ENCODE peak calls at places on chromosomes 11 and 22, in six cellular contexts. R is CD8-positive, alpha-beta T cell; Y is breast epithelium; H is BE2C; L is K562; A is Panc1. B is an unnamed sample.

GRCh38 chr11:121293276-121293569 is 652 bp downstream of the SC5D start:
- DNase-seq in R (no peak), Y (no peak), H (no peak), L (no peak), A (no peak), B (no peak)

GRCh38 chr11:65639623-65640482 is 2.0 kb downstream of the SIPA1 start:
- DNase-seq in R (peak), Y (no peak), H (no peak), L (no peak), A (no peak), B (no peak)

GRCh38 chr11:66595245-66595904 is 2.4 kb downstream of the CCS start:
- DNase-seq in R (no peak), Y (no peak), H (peak), L (peak), A (no peak), B (peak)

GRCh38 chr11:47881145-47881544 is 33.0 kb upstream of the NUP160 start:
- DNase-seq in R (no peak), Y (no peak), H (no peak), L (no peak), A (no peak), B (no peak)

GRCh38 chr11:4665424-4665823 is 21.6 kb downstream of the OR51E1 start:
- DNase-seq in R (no peak), Y (no peak), H (no peak), L (no peak), A (no peak), B (no peak)

GRCh38 chr11:110297082-110297725 is 790 bp upstream of the RDX start:
- DNase-seq in R (no peak), Y (no peak), H (no peak), L (no peak), A (no peak), B (no peak)

GRCh38 chr11:46529086-46529905 is 64.5 kb downstream of the AMBRA1 start:
- DNase-seq in R (peak), Y (peak), H (peak), L (peak), A (peak), B (peak)

GRCh38 chr11:122213111-122213510 is 97.1 kb upstream of the BLID start:
- DNase-seq in R (no peak), Y (no peak), H (no peak), L (no peak), A (no peak), B (no peak)

GRCh38 chr22:45922256-45922655 is 54.7 kb downstream of the WNT7B start:
- DNase-seq in R (no peak), Y (no peak), H (no peak), L (no peak), A (no peak), B (no peak)

GRCh38 chr22:19431641-19432091 is at the start of gene HIRA:
- DNase-seq in R (peak), Y (peak), H (peak), L (peak), A (no peak), B (peak)

GRCh38 chr11:3224730-3225098 is 6.1 kb upstream of the MRGPRG start:
- DNase-seq in R (no peak), Y (no peak), H (peak), L (no peak), A (no peak), B (no peak)

GRCh38 chr11:78416285-78417174 is 1.1 kb downstream of the GAB2 start:
- DNase-seq in R (peak), Y (peak), H (peak), L (peak), A (peak), B (peak)

GRCh38 chr11:125192194-125192593 is 27.6 kb downstream of the PKNOX2 start:
- DNase-seq in R (no peak), Y (no peak), H (no peak), L (no peak), A (no peak), B (no peak)

GRCh38 chr11:69799582-69799981 is 19.6 kb downstream of the FGF3 start:
- DNase-seq in R (no peak), Y (no peak), H (peak), L (peak), A (no peak), B (peak)

GRCh38 chr22:45451988-45452387 is 38.5 kb downstream of the RIBC2 start:
- DNase-seq in R (no peak), Y (no peak), H (no peak), L (no peak), A (no peak), B (no peak)

GRCh38 chr11:44979536-44980399 is 29.1 kb upstream of the TP53I11 start:
- DNase-seq in R (no peak), Y (peak), H (no peak), L (no peak), A (peak), B (no peak)

GRCh38 chr11:11207428-11207827 is 145.6 kb downstream of the CSNK2A3 start:
- DNase-seq in R (no peak), Y (no peak), H (no peak), L (no peak), A (no peak), B (no peak)

GRCh38 chr11:125372911-125373310 is 123.2 kb downstream of the FEZ1 start:
- DNase-seq in R (no peak), Y (no peak), H (no peak), L (no peak), A (no peak), B (no peak)

GRCh38 chr11:37533830-37534229 is 935.8 kb upstream of the RAG2 start:
- DNase-seq in R (no peak), Y (no peak), H (no peak), L (no peak), A (no peak), B (no peak)

DNA sequence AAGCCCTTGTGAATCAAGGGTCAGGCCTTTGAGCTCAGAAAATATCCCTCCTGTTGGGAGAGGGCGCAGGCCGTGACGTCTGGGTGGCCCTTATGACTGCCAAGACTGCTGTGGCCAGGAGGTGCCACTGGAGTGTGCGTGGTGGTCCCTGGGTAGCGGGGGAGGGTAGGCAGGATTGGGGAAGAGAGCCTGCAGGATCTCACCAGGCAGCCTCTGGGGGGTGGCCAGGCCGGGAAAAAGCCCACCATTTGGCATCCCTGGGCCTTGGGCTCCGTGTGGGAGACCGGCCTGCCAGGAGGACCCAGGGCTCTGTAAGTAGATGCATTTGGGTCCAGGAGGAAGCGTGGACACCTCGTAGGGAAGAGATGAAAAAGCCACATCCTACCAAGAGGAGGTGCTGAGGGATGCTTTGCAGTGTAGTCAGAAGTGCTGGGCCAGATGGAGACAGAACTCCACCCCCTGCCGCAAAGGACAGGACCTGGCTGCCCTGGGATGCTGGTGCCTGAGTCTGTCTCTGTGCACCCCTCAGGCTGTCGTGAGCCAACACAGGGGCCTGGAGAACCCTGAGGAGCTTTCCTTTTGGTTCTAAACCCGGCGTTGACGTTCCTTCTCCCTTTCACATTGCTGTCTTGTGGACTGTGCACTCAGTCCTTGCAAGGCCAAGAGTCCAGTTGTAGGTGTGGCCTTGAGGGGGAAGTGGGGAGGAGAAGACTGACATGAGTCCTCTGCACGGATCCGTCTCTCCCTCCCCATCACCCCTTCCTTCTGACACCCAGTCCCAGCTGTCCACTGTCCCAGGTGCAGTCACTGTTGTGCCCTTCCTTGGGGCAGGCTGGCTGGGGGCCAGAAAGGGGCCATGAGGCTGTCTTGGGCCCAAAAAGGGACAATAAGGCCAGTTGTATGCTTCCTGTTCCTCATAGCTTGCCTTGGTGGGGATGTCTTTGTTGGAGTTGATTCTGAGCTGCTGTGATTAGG is 12.7 kb upstream of the MIEF1 start:
- DNase-seq in R (no peak), Y (no peak), H (no peak), L (no peak), A (no peak), B (no peak)
- H3K4me3 ChIP-seq in R (no peak), Y (no peak), H (no peak), L (no peak), A (no peak), B (no peak)

GRCh38 chr22:40535642-40536041 is 100.9 kb downstream of the MRTFA start:
- DNase-seq in R (no peak), Y (no peak), H (no peak), L (no peak), A (no peak), B (no peak)

GRCh38 chr22:40531951-40532900 is 104.3 kb downstream of the MRTFA start:
- DNase-seq in R (no peak), Y (no peak), H (no peak), L (no peak), A (no peak), B (no peak)

GRCh38 chr22:40535189-40535512 is 101.4 kb downstream of the MRTFA start:
- DNase-seq in R (no peak), Y (no peak), H (no peak), L (no peak), A (no peak), B (no peak)

GRCh38 chr22:40533712-40534378 is 102.7 kb downstream of the MRTFA start:
- DNase-seq in R (peak), Y (no peak), H (no peak), L (peak), A (no peak), B (no peak)

GRCh38 chr22:40534379-40535188 is 101.9 kb downstream of the MRTFA start:
- DNase-seq in R (no peak), Y (no peak), H (no peak), L (no peak), A (no peak), B (no peak)
- TF ChIP-seq CTCF in R (no peak), Y (no peak), H (no peak), L (no peak), A (no peak), B (no peak)

GRCh38 chr11:132072880-132073213 is 702.4 kb downstream of the NTM start:
- DNase-seq in R (no peak), Y (no peak), H (no peak), L (no peak), A (no peak), B (no peak)
- H3K4me3 ChIP-seq in R (no peak), Y (no peak), H (no peak), L (no peak), A (no peak), B (no peak)

GRCh38 chr11:112024778-112025678 is at the start of gene DLAT:
- DNase-seq in R (peak), Y (peak), H (peak), L (peak), A (peak), B (peak)

GRCh38 chr11:112025682-112026081 is 474 bp downstream of the DLAT start:
- DNase-seq in R (no peak), Y (no peak), H (no peak), L (no peak), A (no peak), B (peak)

GRCh38 chr11:112024178-112024777 is 930 bp upstream of the DLAT start:
- DNase-seq in R (peak), Y (no peak), H (no peak), L (peak), A (no peak), B (no peak)

GRCh38 chr11:112019066-112019465 is 6.1 kb upstream of the DLAT start:
- DNase-seq in R (no peak), Y (no peak), H (no peak), L (no peak), A (no peak), B (no peak)

GRCh38 chr11:112023104-112023503 is 2.1 kb upstream of the DLAT start:
- DNase-seq in R (no peak), Y (no peak), H (no peak), L (no peak), A (no peak), B (no peak)
- TF ChIP-seq CTCF in R (no peak), Y (no peak), H (peak), L (peak), A (no peak), B (no peak)

GRCh38 chr11:58730507-58731089 is 1.1 kb downstream of the GLYAT start:
- DNase-seq in R (no peak), Y (no peak), H (no peak), L (no peak), A (no peak), B (no peak)

GRCh38 chr11:58731819-58732218 is at the start of gene GLYAT:
- DNase-seq in R (no peak), Y (no peak), H (no peak), L (no peak), A (no peak), B (no peak)

GRCh38 chr11:58726594-58727414 is 4.9 kb downstream of the GLYAT start:
- DNase-seq in R (no peak), Y (no peak), H (peak), L (no peak), A (no peak), B (no peak)

DNA sequence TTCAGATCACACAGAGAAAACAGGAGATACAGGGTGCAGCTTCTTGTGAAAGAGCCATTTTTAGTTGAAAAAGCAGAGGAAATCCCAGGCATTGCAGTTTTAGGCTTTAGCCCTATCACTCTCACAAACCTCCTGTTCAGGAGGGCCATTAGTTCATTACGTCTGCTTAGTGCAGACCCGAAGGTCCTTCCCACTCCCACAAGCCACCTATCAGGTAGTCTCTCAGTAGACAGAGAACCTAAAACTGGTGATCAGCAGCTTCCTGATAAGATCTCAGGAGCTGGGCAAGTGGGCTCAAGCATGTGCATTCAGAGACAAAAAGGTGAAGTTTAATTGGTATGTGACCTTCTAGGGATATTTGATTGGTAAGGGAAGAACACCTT is 4.3 kb downstream of the GLYAT start:
- DNase-seq in R (no peak), Y (no peak), H (no peak), L (no peak), A (no peak), B (no peak)
- H3K4me3 ChIP-seq in R (peak), Y (no peak), H (no peak), L (no peak), A (no peak), B (no peak)

DNA sequence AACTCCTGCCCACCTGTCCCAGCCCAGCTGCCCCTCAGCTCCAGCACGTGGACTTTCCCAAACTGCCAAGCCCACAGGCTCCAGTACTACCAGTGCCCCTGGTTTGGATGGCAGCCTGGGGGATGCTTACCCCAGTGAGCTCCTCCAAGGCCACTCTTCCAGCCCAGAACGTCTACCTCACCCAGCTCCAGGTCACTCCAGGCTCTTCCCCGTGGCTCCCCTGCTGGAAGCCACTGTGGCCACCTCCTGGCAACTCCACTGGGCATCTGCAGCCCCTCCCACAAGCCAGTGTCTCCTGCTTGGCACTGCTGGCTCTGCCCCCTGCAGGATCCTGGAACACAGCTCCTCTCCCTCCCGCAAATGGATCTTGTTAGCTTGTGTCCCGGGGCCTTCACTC is 29.3 kb downstream of the LMO1 start:
- DNase-seq in R (no peak), Y (no peak), H (peak), L (no peak), A (no peak), B (no peak)
- TF ChIP-seq CTCF in R (no peak), Y (no peak), H (no peak), L (no peak), A (no peak), B (peak)

GRCh38 chr22:49909476-49910205 is 8.6 kb downstream of the ALG12 start:
- DNase-seq in R (no peak), Y (no peak), H (no peak), L (no peak), A (no peak), B (no peak)
- H3K4me3 ChIP-seq in R (no peak), Y (no peak), H (no peak), L (no peak), A (no peak), B (no peak)

GRCh38 chr11:107683807-107684206 is 28.0 kb downstream of the SLN start:
- DNase-seq in R (no peak), Y (no peak), H (peak), L (peak), A (no peak), B (peak)
- TF ChIP-seq CTCF in R (no peak), Y (no peak), H (peak), L (peak), A (peak), B (peak)

B was measured in WERI-Rb-1.